ENCODE peak calls at places on chromosomes 7 and 10, in five cellular contexts. U is EH, L is SW480, H is HEK293T, Q is posterior cingulate gyrus. S is an unnamed sample.
A peak's percentile ranks its signal among the peaks of the same experiment; 100 is the strongest.

GRCh38 chr7:141354251-141354650 is 197.0 kb upstream of the AGK start:
- DNase-seq in U (peak; percentile 56), L (no peak), H (no peak), Q (no peak), S (no peak)

GRCh38 chr10:86969421-86970041 is 1.2 kb downstream of the ADIRF start:
- DNase-seq in U (peak; percentile 60), L (peak; percentile 59), H (no peak), Q (no peak), S (no peak)

GRCh38 chr7:47078241-47078640 is 503.7 kb downstream of the TNS3 start:
- DNase-seq in U (peak; percentile 61), L (no peak), H (no peak), Q (no peak), S (no peak)

GRCh38 chr7:41508755-41509154 is 194.1 kb downstream of the INHBA start:
- DNase-seq in U (peak; percentile 55), L (no peak), H (no peak), Q (no peak), S (no peak)

GRCh38 chr7:14759785-14760184 is 142.8 kb downstream of the DGKB start:
- DNase-seq in U (peak; percentile 13), L (no peak), H (no peak), Q (no peak), S (no peak)

GRCh38 chr10:124494050-124494807 is 32.6 kb downstream of the LHPP start:
- DNase-seq in U (no peak), L (no peak), H (no peak), Q (no peak), S (no peak)

GRCh38 chr7:135672560-135673359 is 10.4 kb downstream of the STMP1 start:
- DNase-seq in U (peak; percentile 77), L (peak; percentile 44), H (peak; percentile 81), Q (no peak), S (peak; percentile 33)

GRCh38 chr10:104197364-104197763 is 34.8 kb downstream of the CFAP43 start:
- DNase-seq in U (no peak), L (peak; percentile 66), H (no peak), Q (no peak), S (no peak)